ENCODE peak calls at places on chromosomes 11 and 22, in seven cellular contexts. U is adrenal gland, R is BE2C, I is heart left ventricle, P is dorsolateral prefrontal cortex, T is Panc1, M is right cardiac atrium. V is an unnamed sample.
A peak's percentile ranks its signal among the peaks of the same experiment; 100 is the strongest.

GRCh38 chr11:61609970-61610347 is 29.1 kb upstream of the SYT7 start:
- DNase-seq in R (peak; percentile 53), T (no peak), P (no peak), I (no peak), U (no peak), M (no peak), V (peak; percentile 31)

GRCh38 chr11:72736452-72737069 is 15.6 kb downstream of the ARAP1 start:
- DNase-seq in P (no peak), I (peak; percentile 57), U (no peak), T (no peak), M (peak; percentile 79), R (no peak), V (no peak)

GRCh38 chr11:33001281-33001680 is 14.4 kb upstream of the DEPDC7 start:
- DNase-seq in R (no peak), U (no peak), M (no peak), I (no peak), T (no peak), P (no peak), V (no peak)

GRCh38 chr11:8242113-8242475 is 21.6 kb downstream of the LMO1 start:
- DNase-seq in M (no peak), R (no peak), T (no peak), I (no peak), P (no peak), U (no peak), V (no peak)

GRCh38 chr11:613369-613968 is 2.3 kb downstream of the IRF7 start:
- DNase-seq in M (peak; percentile 88), U (no peak), I (peak; percentile 75), T (no peak), R (peak; percentile 84), P (peak; percentile 37), V (peak; percentile 86)

GRCh38 chr22:25637032-25637431 is 72.6 kb downstream of the GRK3 start:
- DNase-seq in P (no peak), U (no peak), T (no peak), I (no peak), R (no peak), M (no peak), V (no peak)

GRCh38 chr11:117179048-117179999 is 781 bp downstream of the SIDT2 start:
- DNase-seq in R (peak; percentile 77), I (no peak), P (peak; percentile 24), U (peak; percentile 64), M (peak; percentile 79), T (no peak), V (peak; percentile 51)

GRCh38 chr11:109870313-109870712 is 222.9 kb upstream of the ZC3H12C start:
- DNase-seq in T (no peak), U (no peak), I (no peak), M (no peak), P (no peak), R (no peak), V (no peak)

GRCh38 chr11:94546886-94547285 is 3.2 kb downstream of the FUT4 start:
- DNase-seq in R (no peak), U (no peak), T (no peak), I (no peak), M (no peak), P (no peak), V (no peak)

GRCh38 chr22:49670610-49671330 is 156.9 kb downstream of the BRD1 start:
- DNase-seq in R (no peak), T (no peak), U (no peak), I (peak; percentile 17), M (no peak), P (no peak), V (peak; percentile 23)
- H3K27me3 ChIP-seq in R (peaks cover 22% of the 10 kb centered on the region), T (peaks cover 5% of the 10 kb centered on the region), U (peaks cover 28% of the 10 kb centered on the region), I (peaks cover 25% of the 10 kb centered on the region), M (no peaks in the 10 kb centered on the region), P (peaks cover 70% of the 10 kb centered on the region), V (peaks cover 62% of the 10 kb centered on the region)

DNA sequence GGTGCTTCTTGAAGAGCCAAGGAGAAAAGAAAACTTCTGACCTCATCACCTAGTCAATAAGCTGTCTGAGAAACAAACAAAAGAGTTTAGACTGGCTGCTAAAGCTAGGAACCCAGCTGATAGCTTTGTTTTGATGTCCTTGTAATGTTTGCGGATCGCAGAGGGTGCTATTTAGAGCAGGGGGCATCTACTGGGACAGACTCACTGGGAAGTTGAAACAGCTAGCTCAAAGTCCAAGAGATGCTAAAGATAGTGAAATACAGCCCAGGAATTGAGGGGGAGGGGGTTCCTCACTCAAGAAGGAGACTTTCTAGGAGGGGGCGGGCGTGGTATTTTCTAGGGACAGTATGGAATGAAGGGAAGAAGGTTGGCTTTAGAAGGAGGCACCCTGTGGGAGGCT is 18.9 kb downstream of the ZBTB16 start:
- DNase-seq in U (no peak), R (no peak), I (no peak), T (no peak), M (no peak), P (no peak), V (no peak)
- H3K4me3 ChIP-seq in U (no peak overlapping the region), R (no peak overlapping the region), I (no peak overlapping the region), T (no peak overlapping the region), M (no peak overlapping the region), P (peak overlapping the region; percentile 16), V (no peak overlapping the region)

DNA sequence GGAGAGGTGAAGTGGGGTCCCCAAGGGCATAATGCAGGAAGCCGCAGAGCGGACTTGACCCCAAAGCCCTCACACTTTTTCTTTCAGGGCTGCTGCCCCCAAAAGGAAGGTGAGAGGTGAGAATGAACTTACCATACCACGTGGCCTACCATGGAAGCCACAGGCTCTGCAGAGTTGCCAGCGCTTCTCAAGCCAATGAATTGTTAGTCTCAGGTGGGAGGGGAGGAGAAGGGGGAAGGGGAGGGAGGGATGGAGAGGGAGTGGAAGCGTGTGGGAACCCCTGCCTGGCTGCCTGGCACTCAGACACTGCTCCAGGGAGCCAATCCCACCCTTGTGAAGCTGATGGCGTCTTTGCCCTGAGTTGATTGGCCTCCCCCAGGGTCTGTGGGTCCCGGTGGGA is 76.9 kb upstream of the WNT11 start:
- DNase-seq in I (no peak), T (no peak), R (no peak), U (no peak), P (no peak), M (no peak), V (no peak)
- H3K27me3 ChIP-seq in I (no peaks in the 10 kb centered on the region), T (no peaks in the 10 kb centered on the region), R (no peaks in the 10 kb centered on the region), U (no peaks in the 10 kb centered on the region), P (no peaks in the 10 kb centered on the region), M (no peaks in the 10 kb centered on the region), V (no peaks in the 10 kb centered on the region)

GRCh38 chr11:1832181-1832988 is 2.4 kb upstream of the SYT8 start:
- DNase-seq in T (no peak), P (peak; percentile 58), U (peak; percentile 71), R (peak; percentile 69), M (peak; percentile 85), I (no peak), V (peak; percentile 68)
- H3K4me3 ChIP-seq in T (peak overlapping the region; percentile 17), P (peak overlapping the region; percentile 33), U (no peak overlapping the region), R (no peak overlapping the region), M (no peak overlapping the region), I (peak overlapping the region; percentile 13), V (peak overlapping the region; percentile 18)

GRCh38 chr11:111736191-111736590 is 30.0 kb downstream of the PPP2R1B start:
- DNase-seq in P (no peak), M (peak; percentile 67), R (no peak), U (no peak), I (no peak), T (no peak), V (no peak)

GRCh38 chr11:111733655-111734088 is 32.5 kb downstream of the PPP2R1B start:
- DNase-seq in U (peak; percentile 54), R (no peak), T (no peak), M (peak; percentile 83), I (no peak), P (no peak), V (no peak)

GRCh38 chr11:111735262-111736116 is 30.7 kb downstream of the PPP2R1B start:
- DNase-seq in M (peak; percentile 92), P (peak; percentile 77), U (peak; percentile 86), I (peak; percentile 82), R (peak; percentile 79), T (no peak), V (peak; percentile 54)

GRCh38 chr11:111733009-111733408 is 33.2 kb downstream of the PPP2R1B start:
- DNase-seq in U (peak; percentile 61), T (no peak), R (no peak), M (peak; percentile 87), P (no peak), I (peak; percentile 52), V (no peak)

DNA sequence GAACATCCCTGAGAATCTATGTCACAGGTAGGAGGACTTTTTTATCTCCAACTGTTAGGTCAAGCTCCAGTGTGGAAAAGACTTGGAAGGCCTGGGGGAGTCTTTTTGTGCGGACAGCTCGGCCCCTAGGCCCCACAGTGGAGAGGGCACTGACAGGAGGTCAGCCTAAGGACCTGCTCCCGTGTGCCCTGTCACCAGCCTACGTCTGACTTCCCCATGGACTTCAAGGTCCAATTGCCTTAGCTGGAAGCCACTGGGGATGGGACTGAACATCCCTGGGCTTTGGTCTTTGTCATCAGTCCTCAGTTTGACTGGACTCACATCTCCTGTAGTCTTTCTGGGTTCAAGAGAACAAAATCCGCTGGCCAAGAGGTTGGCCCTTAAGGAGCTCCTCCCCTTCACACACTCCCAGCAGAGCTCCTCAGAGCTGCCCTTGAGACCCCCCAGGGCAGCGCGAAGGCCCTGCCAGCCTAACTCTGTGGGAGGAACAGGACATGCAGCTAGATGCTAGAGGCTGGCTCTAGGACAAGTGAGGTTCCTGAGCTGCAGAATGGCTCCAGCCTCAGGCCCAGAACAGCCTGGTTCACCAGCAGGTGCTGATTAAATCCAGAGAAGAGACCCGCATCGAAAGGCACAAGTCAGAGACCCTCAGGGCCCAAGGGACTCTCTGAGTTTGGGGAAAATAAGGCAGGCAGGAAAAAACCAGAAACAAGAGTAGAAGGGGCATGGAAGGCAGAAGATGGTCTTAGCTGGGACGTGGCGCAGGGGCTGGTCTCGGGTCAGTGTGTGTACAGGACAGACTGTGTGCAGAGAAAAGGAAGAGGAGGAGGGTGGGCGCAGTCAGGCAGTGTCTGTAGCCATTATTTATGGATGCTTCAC is 31.6 kb downstream of the PPP2R1B start:
- DNase-seq in R (no peak), I (no peak), M (peak; percentile 64), P (no peak), T (no peak), U (no peak), V (no peak)
- H3K27me3 ChIP-seq in R (no peaks in the 10 kb centered on the region), I (no peaks in the 10 kb centered on the region), M (no peaks in the 10 kb centered on the region), P (no peaks in the 10 kb centered on the region), T (no peaks in the 10 kb centered on the region), U (no peaks in the 10 kb centered on the region), V (no peaks in the 10 kb centered on the region)

V was measured in stomach.